ENCODE peak calls at places on chromosomes 3 and 15, in nine cellular contexts. X is psoas muscle, E is A549, N is Calu3, J is GM13976, T is fibroblast of lung, M is brain microvascular endothelial cell, R is RWPE1, Q is IMR-90. Z is an unnamed sample.

GRCh38 chr3:170033489-170033888 is 4.3 kb upstream of the GPR160 start:
- DNase-seq in X (no peak), E (no peak), N (no peak), J (no peak), T (no peak), M (no peak), R (no peak), Q (no peak), Z (no peak)

GRCh38 chr15:45522931-45523331 is 376 bp upstream of the SLC30A4 start:
- DNase-seq in X (no peak), E (no peak), N (no peak), J (peak; percentile 28), T (peak; percentile 53), M (peak; percentile 13), R (peak; percentile 42), Q (peak; percentile 25), Z (peak; percentile 18)

GRCh38 chr3:4633078-4634004 is 140.2 kb downstream of the ITPR1 start:
- DNase-seq in X (no peak), E (peak; percentile 69), N (peak; percentile 19), J (peak; percentile 73), T (peak; percentile 65), M (peak; percentile 55), R (peak; percentile 43), Q (peak; percentile 72), Z (peak; percentile 73)

GRCh38 chr3:149375164-149375823 is 2.2 kb downstream of the TM4SF1 start:
- DNase-seq in X (no peak), E (no peak), N (peak; percentile 56), J (no peak), T (peak; percentile 30), M (peak; percentile 45), R (no peak), Q (peak; percentile 49), Z (no peak)

GRCh38 chr3:55607175-55607574 is 120.1 kb upstream of the WNT5A start:
- DNase-seq in X (no peak), E (no peak), N (no peak), J (no peak), T (no peak), M (no peak), R (no peak), Q (no peak), Z (no peak)

GRCh38 chr3:37174532-37175126 is at the start of gene LRRFIP2:
- DNase-seq in X (no peak), E (no peak), N (no peak), J (peak; percentile 57), T (peak; percentile 90), M (peak; percentile 82), R (peak; percentile 34), Q (peak; percentile 82), Z (peak; percentile 85)

GRCh38 chr3:129934234-129935123 is 40.0 kb upstream of the TRH start:
- DNase-seq in X (no peak), E (peak; percentile 25), N (peak; percentile 49), J (peak; percentile 64), T (no peak), M (peak; percentile 15), R (peak; percentile 56), Q (peak; percentile 16), Z (peak; percentile 23)

GRCh38 chr15:77836116-77836798 is 203.5 kb upstream of the LINGO1 start:
- DNase-seq in X (no peak), E (peak; percentile 72), N (no peak), J (peak; percentile 80), T (peak; percentile 40), M (peak; percentile 17), R (peak; percentile 73), Q (peak; percentile 27), Z (peak; percentile 12)

GRCh38 chr15:69648215-69648614 is 195.6 kb downstream of the RPLP1 start:
- DNase-seq in X (no peak), E (no peak), N (no peak), J (no peak), T (no peak), M (no peak), R (no peak), Q (no peak), Z (no peak)

GRCh38 chr3:149401215-149401925 is 23.9 kb upstream of the TM4SF1 start:
- DNase-seq in X (no peak), E (no peak), N (peak; percentile 86), J (no peak), T (peak; percentile 83), M (peak; percentile 31), R (no peak), Q (peak; percentile 90), Z (peak; percentile 57)

GRCh38 chr3:33645060-33645841 is 72.8 kb downstream of the CLASP2 start:
- DNase-seq in X (no peak), E (peak; percentile 12), N (no peak), J (no peak), T (peak; percentile 66), M (peak; percentile 43), R (peak; percentile 8), Q (peak; percentile 6), Z (peak; percentile 38)

GRCh38 chr3:105876745-105877624 is 8.2 kb upstream of the CBLB start:
- DNase-seq in X (no peak), E (no peak), N (no peak), J (peak; percentile 40), T (no peak), M (no peak), R (no peak), Q (no peak), Z (no peak)

GRCh38 chr3:185825639-185826481 is 1.0 kb upstream of the IGF2BP2 start:
- DNase-seq in X (peak; percentile 20), E (peak; percentile 29), N (peak; percentile 83), J (peak; percentile 70), T (peak; percentile 52), M (no peak), R (peak; percentile 59), Q (peak; percentile 44), Z (peak; percentile 37)

GRCh38 chr3:15983232-15983631 is 185.5 kb upstream of the ANKRD28 start:
- DNase-seq in X (no peak), E (no peak), N (no peak), J (no peak), T (peak; percentile 74), M (peak; percentile 18), R (peak; percentile 53), Q (peak; percentile 78), Z (peak; percentile 91)

GRCh38 chr3:36874351-36874874 is 70.4 kb downstream of the TRANK1 start:
- DNase-seq in X (no peak), E (no peak), N (no peak), J (no peak), T (no peak), M (no peak), R (no peak), Q (no peak), Z (no peak)

GRCh38 chr3:18424862-18425640 is at the start of gene SATB1:
- DNase-seq in X (peak; percentile 85), E (no peak), N (peak; percentile 78), J (peak; percentile 45), T (peak; percentile 68), M (peak; percentile 47), R (no peak), Q (peak; percentile 34), Z (peak; percentile 36)

DNA sequence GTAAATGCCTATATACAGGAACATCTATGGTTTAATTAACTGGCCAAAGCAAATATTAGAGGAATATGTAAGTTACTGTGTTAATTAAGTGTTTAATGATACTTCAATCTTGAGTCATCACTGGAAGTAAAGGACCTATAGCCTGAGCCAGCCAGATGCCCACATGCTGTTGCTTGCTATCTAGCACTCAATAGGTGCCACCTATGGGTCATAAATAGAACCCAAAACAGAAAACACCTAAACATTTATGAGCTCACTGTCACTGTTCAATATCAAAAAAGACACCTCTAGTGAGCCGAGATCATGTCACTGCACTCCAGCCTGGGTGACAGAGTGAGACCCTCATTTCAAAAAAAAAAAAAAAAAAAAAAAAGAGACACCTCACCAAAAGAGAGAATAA is 48.4 kb upstream of the IP6K2 start:
- DNase-seq in X (no peak), E (peak; percentile 18), N (no peak), J (no peak), T (peak; percentile 4), M (no peak), R (peak; percentile 28), Q (no peak), Z (peak; percentile 22)
- TF ChIP-seq CTCF in X (no peak), E (peak; percentile 32), N (no peak), J (no peak), T (no peak), M (peak; percentile 38), R (peak; percentile 48), Q (peak; percentile 11), Z (no peak)

DNA sequence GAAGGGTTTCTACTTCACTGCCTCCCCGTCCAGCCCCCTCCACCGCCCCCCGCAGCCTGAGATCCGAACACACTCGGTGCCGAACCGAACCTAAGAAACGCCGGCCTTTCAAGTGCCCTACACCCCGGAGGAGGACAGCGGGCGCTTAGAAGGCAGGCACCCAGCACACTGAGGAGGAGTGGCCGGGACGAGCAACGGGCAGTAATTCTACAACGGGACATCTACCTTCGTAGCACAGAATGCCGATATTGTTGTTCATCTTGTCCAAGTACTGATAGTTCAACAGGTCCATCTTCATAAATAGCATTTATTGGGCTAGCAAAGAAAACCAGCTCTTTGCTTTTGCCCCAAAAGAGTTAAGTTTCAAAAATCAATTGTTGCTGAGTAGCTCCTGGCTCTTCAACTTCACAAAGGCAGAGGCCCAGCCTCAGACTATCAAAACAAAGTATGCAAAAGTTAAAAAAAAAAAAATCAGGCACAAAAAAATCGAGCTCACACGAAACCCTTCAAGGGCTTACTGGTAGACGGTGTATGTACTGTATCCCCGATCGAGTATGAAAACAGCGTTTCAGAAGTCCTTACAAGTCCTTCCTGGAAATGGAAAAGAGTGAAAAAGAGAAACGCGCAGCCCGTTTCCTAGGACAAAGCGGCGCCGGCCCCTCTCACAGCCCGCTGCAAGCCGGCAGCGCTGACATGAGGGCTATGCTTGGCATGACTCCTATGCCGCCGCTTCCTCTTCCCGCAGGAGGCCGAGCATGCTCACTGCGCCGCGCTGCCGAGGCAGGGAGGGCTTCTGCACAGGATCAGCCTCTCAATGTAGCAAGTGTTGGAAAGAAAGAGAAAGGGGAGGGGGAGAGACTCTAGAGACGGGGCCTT is at the start of gene VGLL4:
- DNase-seq in X (peak; percentile 89), E (peak; percentile 79), N (peak; percentile 74), J (peak; percentile 77), T (peak; percentile 97), M (peak; percentile 85), R (peak; percentile 66), Q (peak; percentile 94), Z (peak; percentile 85)
- TF ChIP-seq CTCF in X (peak; percentile 2), E (no peak), N (no peak), J (no peak), T (no peak), M (peak; percentile 38), R (peak; percentile 9), Q (peak; percentile 23), Z (peak; percentile 3)

GRCh38 chr3:137222736-137223135 is 265.0 kb downstream of the IL20RB start:
- DNase-seq in X (no peak), E (no peak), N (no peak), J (no peak), T (no peak), M (no peak), R (no peak), Q (no peak), Z (no peak)

GRCh38 chr3:137217733-137218132 is 259.9 kb downstream of the IL20RB start:
- DNase-seq in X (no peak), E (no peak), N (peak; percentile 35), J (no peak), T (no peak), M (no peak), R (no peak), Q (no peak), Z (no peak)
- TF ChIP-seq CTCF in X (no peak), E (no peak), N (peak; percentile 60), J (peak; percentile 22), T (no peak), M (peak; percentile 14), R (peak; percentile 14), Q (no peak), Z (peak; percentile 13)

DNA sequence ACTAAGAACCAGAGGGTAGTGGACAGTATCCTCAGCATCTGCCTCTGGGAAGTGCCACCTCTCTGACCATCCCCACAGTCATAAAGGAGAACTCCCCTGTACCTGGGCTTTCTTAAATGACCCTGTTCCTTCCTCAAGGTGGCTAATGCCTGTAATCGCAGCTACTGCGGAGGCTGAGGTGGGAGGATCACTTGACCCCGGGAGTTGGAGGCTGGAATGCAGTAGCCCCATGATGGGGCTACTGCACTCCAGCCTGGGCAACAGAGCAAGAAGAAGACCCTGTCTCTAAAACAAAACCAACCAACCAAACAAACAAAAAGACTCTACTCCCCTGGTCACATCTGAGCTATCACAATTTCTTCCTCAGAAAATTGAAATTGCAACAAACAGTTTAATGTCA is 848 bp upstream of the BUB1B start:
- DNase-seq in X (no peak), E (no peak), N (no peak), J (no peak), T (no peak), M (no peak), R (no peak), Q (no peak), Z (no peak)
- TF ChIP-seq CTCF in X (no peak), E (no peak), N (no peak), J (no peak), T (no peak), M (no peak), R (no peak), Q (no peak), Z (no peak)

Z was measured in fibroblast of mammary gland.